ENCODE peak calls at places on chromosomes 12 and 14, in seven cellular contexts. D is colonic mucosa, V is lung, Y is heart left ventricle, S is A549, B is cardiac muscle cell, A is heart right ventricle. U is an unnamed sample.

GRCh38 chr12:57191410-57191809 is 25.2 kb upstream of the NXPH4 start:
- DNase-seq in D (no peak), V (no peak), Y (no peak), S (no peak), B (no peak), A (no peak), U (no peak)

GRCh38 chr12:111297703-111298426 is 71.0 kb downstream of the PHETA1 start:
- DNase-seq in D (no peak), V (no peak), Y (no peak), S (no peak), B (no peak), A (no peak), U (no peak)

GRCh38 chr14:73239463-73240241 is 2.3 kb downstream of the PAPLN start:
- DNase-seq in D (no peak), V (no peak), Y (no peak), S (no peak), B (peak), A (peak), U (no peak)

GRCh38 chr12:47773858-47774580 is 981 bp downstream of the SLC48A1 start:
- DNase-seq in D (no peak), V (no peak), Y (no peak), S (no peak), B (no peak), A (no peak), U (no peak)

GRCh38 chr14:39230416-39230815 is 3.3 kb upstream of the MIA2 start:
- DNase-seq in D (no peak), V (no peak), Y (no peak), S (no peak), B (no peak), A (no peak), U (no peak)

GRCh38 chr12:99706736-99707473 is 59.4 kb downstream of the GARIN6 start:
- DNase-seq in D (no peak), V (no peak), Y (no peak), S (no peak), B (no peak), A (no peak), U (no peak)

GRCh38 chr12:27779416-27779815 is 617 bp upstream of the KLHL42 start:
- DNase-seq in D (peak), V (no peak), Y (peak), S (peak), B (no peak), A (no peak), U (no peak)

GRCh38 chr12:111418594-111418880 is 12.8 kb downstream of the SH2B3 start:
- DNase-seq in D (no peak), V (no peak), Y (no peak), S (no peak), B (no peak), A (no peak), U (no peak)

GRCh38 chr14:35159742-35160409 is 37.5 kb downstream of the PRORP start:
- DNase-seq in D (no peak), V (no peak), Y (no peak), S (peak), B (no peak), A (no peak), U (no peak)

GRCh38 chr12:122843472-122843871 is 8.2 kb downstream of the HIP1R start:
- DNase-seq in D (no peak), V (no peak), Y (no peak), S (no peak), B (no peak), A (no peak), U (no peak)

GRCh38 chr12:84661732-84662326 is 250.8 kb downstream of the SLC6A15 start:
- DNase-seq in D (no peak), V (no peak), Y (no peak), S (no peak), B (no peak), A (no peak), U (no peak)

GRCh38 chr12:129564768-129565167 is 339.1 kb downstream of the TMEM132D start:
- DNase-seq in D (no peak), V (no peak), Y (no peak), S (no peak), B (no peak), A (no peak), U (no peak)

GRCh38 chr12:78447373-78447772 is 417.2 kb upstream of the SYT1 start:
- DNase-seq in D (no peak), V (no peak), Y (no peak), S (no peak), B (no peak), A (no peak), U (no peak)

GRCh38 chr12:121295123-121295745 is 1.3 kb downstream of the CAMKK2 start:
- DNase-seq in D (no peak), V (no peak), Y (no peak), S (peak), B (peak), A (no peak), U (no peak)

GRCh38 chr14:99270491-99271287 is 1.3 kb downstream of the BCL11B start:
- DNase-seq in D (no peak), V (no peak), Y (no peak), S (no peak), B (peak), A (no peak), U (no peak)

GRCh38 chr12:53205747-53206146 is 1.3 kb downstream of the ITGB7 start:
- DNase-seq in D (no peak), V (no peak), Y (no peak), S (no peak), B (no peak), A (no peak), U (no peak)

GRCh38 chr14:92122351-92122677 is 545 bp downstream of the CPSF2 start:
- DNase-seq in D (peak), V (no peak), Y (no peak), S (peak), B (peak), A (no peak), U (no peak)

GRCh38 chr12:117882181-117882580 is 86.6 kb downstream of the KSR2 start:
- DNase-seq in D (no peak), V (no peak), Y (no peak), S (no peak), B (no peak), A (no peak), U (no peak)

GRCh38 chr12:113933201-113933786 is 32.8 kb downstream of the RBM19 start:
- DNase-seq in D (no peak), V (no peak), Y (no peak), S (no peak), B (peak), A (no peak), U (no peak)

GRCh38 chr14:70718383-70719123 is 76.8 kb downstream of the TTC9 start:
- DNase-seq in D (no peak), V (no peak), Y (no peak), S (peak), B (no peak), A (no peak), U (no peak)

GRCh38 chr14:68975667-68976066 is 3.4 kb downstream of the ACTN1 start:
- DNase-seq in D (no peak), V (no peak), Y (no peak), S (no peak), B (no peak), A (no peak), U (no peak)

GRCh38 chr12:48160807-48161206 is 3.5 kb upstream of the ASB8 start:
- DNase-seq in D (no peak), V (no peak), Y (no peak), S (no peak), B (no peak), A (no peak), U (no peak)

GRCh38 chr12:56151672-56152131 is 685 bp upstream of the MYL6B start:
- DNase-seq in D (peak), V (peak), Y (peak), S (peak), B (peak), A (no peak), U (peak)

GRCh38 chr12:67077617-67078016 is 191.5 kb upstream of the CAND1 start:
- DNase-seq in D (no peak), V (no peak), Y (no peak), S (no peak), B (no peak), A (no peak), U (no peak)

GRCh38 chr14:65423986-65424385 is 11.5 kb downstream of the FUT8 start:
- DNase-seq in D (no peak), V (no peak), Y (no peak), S (no peak), B (no peak), A (no peak), U (no peak)

GRCh38 chr12:34396006-34396860 is 373.9 kb downstream of the ALG10 start:
- DNase-seq in D (peak), V (peak), Y (no peak), S (no peak), B (no peak), A (no peak), U (peak)

GRCh38 chr14:50740858-50741257 is 72.8 kb upstream of the SAV1 start:
- DNase-seq in D (no peak), V (no peak), Y (no peak), S (no peak), B (no peak), A (no peak), U (no peak)

GRCh38 chr14:49106721-49107689 is 479.2 kb downstream of the RPS29 start:
- DNase-seq in D (no peak), V (no peak), Y (no peak), S (no peak), B (peak), A (no peak), U (no peak)

DNA sequence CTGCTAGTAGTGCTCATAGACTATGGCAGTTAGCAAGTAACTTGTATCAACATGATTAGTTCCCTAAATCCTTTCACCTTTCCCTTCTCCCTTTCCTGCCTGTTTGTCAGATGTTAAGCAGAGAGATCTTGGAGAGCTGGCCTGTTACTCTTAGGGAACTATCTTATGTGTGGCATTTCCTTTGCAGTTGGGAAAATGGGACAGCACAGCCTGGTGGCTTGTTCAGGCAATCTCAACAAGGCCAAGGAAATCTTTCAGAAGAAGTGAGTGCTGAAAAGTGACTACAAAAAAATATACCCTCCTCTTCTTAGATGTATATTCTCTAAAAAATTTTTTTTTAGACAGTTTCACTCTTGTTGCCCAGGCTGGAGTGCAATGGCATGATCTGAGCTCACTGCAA is 7.4 kb downstream of the PARP2 start:
- DNase-seq in D (no peak), V (no peak), Y (no peak), S (no peak), B (no peak), A (no peak), U (no peak)
- TF ChIP-seq CTCF in D (no peak), V (no peak), Y (no peak), S (no peak), B (peak), A (no peak), U (no peak)

DNA sequence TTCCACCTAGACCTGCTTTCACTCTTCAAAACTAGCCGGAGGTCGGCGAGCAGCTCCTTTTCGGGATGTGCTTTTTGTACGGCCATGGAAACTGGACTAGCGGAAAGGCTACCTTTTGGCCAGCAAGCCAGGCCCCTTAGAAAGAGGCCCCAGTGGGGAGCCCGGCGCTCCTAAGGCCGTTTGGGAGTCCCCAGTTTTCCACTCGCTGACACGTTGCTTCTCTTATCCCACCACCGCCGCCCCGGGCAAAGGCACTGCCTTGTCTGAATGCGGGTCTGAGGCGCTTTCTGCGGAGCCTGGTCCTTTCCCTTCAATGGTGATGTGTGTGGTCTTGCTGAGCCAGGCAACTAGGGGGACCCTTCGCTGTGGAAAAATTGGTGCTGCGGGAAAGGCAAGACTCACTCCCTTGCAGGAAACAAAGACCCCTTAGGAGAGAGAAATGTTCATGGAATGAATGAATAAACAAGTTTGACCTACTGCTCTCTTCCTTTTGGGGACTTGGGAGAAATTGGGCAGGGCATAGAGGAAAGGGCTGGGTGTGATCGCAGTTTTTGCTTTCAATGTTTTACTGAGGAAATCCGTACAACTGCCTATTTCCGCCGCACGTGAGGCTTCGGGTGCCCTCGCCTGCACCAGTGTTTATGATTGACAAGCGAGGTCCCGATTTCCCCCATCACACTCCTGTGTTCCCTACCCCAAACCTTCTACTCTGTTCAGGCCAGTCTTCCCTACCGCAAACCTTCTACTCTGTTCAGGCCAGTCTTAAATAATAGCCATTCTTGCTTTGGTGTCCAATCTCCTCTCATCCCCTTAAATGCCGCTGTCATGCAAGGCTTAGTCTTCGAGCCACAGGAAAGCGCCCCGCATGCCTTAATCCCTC is 970 bp upstream of the SLC38A2 start:
- DNase-seq in D (peak), V (peak), Y (peak), S (no peak), B (peak), A (peak), U (peak)
- TF ChIP-seq CTCF in D (no peak), V (no peak), Y (no peak), S (no peak), B (peak), A (peak), U (no peak)

GRCh38 chr14:93986972-93987371 is 10.1 kb upstream of the CCDC197 start:
- DNase-seq in D (no peak), V (no peak), Y (no peak), S (no peak), B (no peak), A (peak), U (no peak)

GRCh38 chr14:93984070-93984469 is 7.7 kb upstream of the ASB2 start:
- DNase-seq in D (no peak), V (no peak), Y (no peak), S (no peak), B (no peak), A (no peak), U (no peak)

GRCh38 chr14:93982684-93983007 is 6.3 kb upstream of the ASB2 start:
- DNase-seq in D (no peak), V (no peak), Y (no peak), S (no peak), B (no peak), A (no peak), U (no peak)

GRCh38 chr14:93987376-93987775 is 9.7 kb upstream of the CCDC197 start:
- DNase-seq in D (no peak), V (no peak), Y (no peak), S (no peak), B (no peak), A (no peak), U (no peak)

DNA sequence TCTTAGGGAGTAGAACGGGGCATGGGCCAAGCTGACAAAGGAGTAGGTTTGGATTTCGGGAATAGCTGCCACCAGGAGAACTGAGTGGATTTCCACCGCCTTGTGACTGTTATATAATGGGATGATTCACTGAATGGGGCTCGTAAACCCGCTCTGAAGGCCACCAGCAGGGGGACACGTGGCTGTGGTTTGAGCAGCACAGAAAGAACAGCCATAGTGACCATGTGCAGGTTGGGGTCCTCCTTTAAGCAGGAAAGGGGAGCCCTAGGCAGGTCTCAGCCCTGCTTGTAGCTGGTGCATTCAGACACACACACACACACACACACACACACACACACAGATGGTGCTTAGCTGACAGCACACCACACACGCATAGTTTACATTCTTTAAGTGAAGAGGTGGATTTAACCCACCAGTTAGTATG is 8.6 kb upstream of the ASB2 start:
- DNase-seq in D (peak), V (no peak), Y (no peak), S (peak), B (peak), A (peak), U (no peak)
- TF ChIP-seq CTCF in D (peak), V (no peak), Y (peak), S (peak), B (peak), A (peak), U (no peak)

GRCh38 chr12:119758236-119758635 is 90.3 kb downstream of the PRKAB1 start:
- DNase-seq in D (no peak), V (no peak), Y (no peak), S (no peak), B (no peak), A (no peak), U (no peak)
- TF ChIP-seq CTCF in D (no peak), V (no peak), Y (no peak), S (no peak), B (no peak), A (no peak), U (no peak)